ENCODE peak calls at places on chromosomes 11 and 22, in nine cellular contexts. H is mucosa of descending colon; P is neural progenitor cell; B is cardiac muscle cell; U is body of pancreas; N is Peyer's patch; Z is fibroblast of lung; F is SJSA1; X is CD8-positive, alpha-beta memory T cell. C is an unnamed sample.

GRCh38 chr11:117693344-117693743 is 103.7 kb downstream of the DSCAML1 start:
- DNase-seq in H (no peak), P (no peak), B (no peak), U (no peak), N (no peak), Z (no peak), F (no peak), X (no peak), C (no peak)

GRCh38 chr11:75891947-75892739 is 77.1 kb downstream of the UVRAG start:
- DNase-seq in H (no peak), P (no peak), B (no peak), U (no peak), N (no peak), Z (no peak), F (no peak), X (no peak), C (no peak)

GRCh38 chr11:61075891-61076290 is 26.4 kb upstream of the CD5 start:
- DNase-seq in H (no peak), P (peak; percentile 67), B (peak; percentile 77), U (peak; percentile 30), N (no peak), Z (peak; percentile 70), F (no peak), X (no peak), C (no peak)

GRCh38 chr11:59206635-59207034 is 6.1 kb downstream of the MPEG1 start:
- DNase-seq in H (no peak), P (peak; percentile 66), B (peak; percentile 50), U (peak; percentile 52), N (no peak), Z (no peak), F (no peak), X (no peak), C (no peak)

GRCh38 chr11:86608251-86608799 is 64.1 kb downstream of the ME3 start:
- DNase-seq in H (no peak), P (peak; percentile 66), B (peak; percentile 86), U (peak; percentile 72), N (peak; percentile 68), Z (peak; percentile 68), F (no peak), X (no peak), C (peak; percentile 55)

GRCh38 chr11:6658647-6659046 is 3.0 kb upstream of the DCHS1 start:
- DNase-seq in H (no peak), P (no peak), B (no peak), U (no peak), N (no peak), Z (no peak), F (no peak), X (no peak), C (no peak)

GRCh38 chr11:34601085-34601444 is 19.8 kb upstream of the EHF start:
- DNase-seq in H (no peak), P (no peak), B (peak; percentile 57), U (peak; percentile 31), N (no peak), Z (peak; percentile 26), F (no peak), X (no peak), C (no peak)

GRCh38 chr11:46658259-46658658 is 40.9 kb downstream of the ATG13 start:
- DNase-seq in H (no peak), P (no peak), B (peak; percentile 92), U (no peak), N (no peak), Z (peak; percentile 68), F (no peak), X (no peak), C (peak; percentile 62)

GRCh38 chr11:128734439-128735224 is 40.8 kb downstream of the FLI1 start:
- DNase-seq in H (peak; percentile 77), P (no peak), B (no peak), U (no peak), N (no peak), Z (no peak), F (no peak), X (no peak), C (peak; percentile 36)

GRCh38 chr11:117011541-117011908 is 86.7 kb downstream of the SIK3 start:
- DNase-seq in H (no peak), P (no peak), B (peak; percentile 82), U (no peak), N (no peak), Z (no peak), F (peak; percentile 65), X (no peak), C (no peak)

GRCh38 chr22:33227791-33228190 is 169.6 kb upstream of the SYN3 start:
- DNase-seq in H (no peak), P (no peak), B (no peak), U (no peak), N (no peak), Z (peak; percentile 18), F (no peak), X (no peak), C (no peak)

GRCh38 chr11:31940396-31941037 is 129.4 kb upstream of the PAX6 start:
- DNase-seq in H (no peak), P (no peak), B (peak; percentile 85), U (no peak), N (no peak), Z (peak; percentile 83), F (no peak), X (no peak), C (peak; percentile 62)

GRCh38 chr11:66628061-66628603 is 10.4 kb upstream of the RBM4 start:
- DNase-seq in H (no peak), P (no peak), B (no peak), U (no peak), N (no peak), Z (no peak), F (no peak), X (no peak), C (no peak)

GRCh38 chr22:48079505-48080295 is 1317.2 kb downstream of the TBC1D22A start:
- DNase-seq in H (no peak), P (no peak), B (no peak), U (no peak), N (no peak), Z (no peak), F (no peak), X (no peak), C (no peak)

GRCh38 chr11:57197762-57198161 is 16.0 kb downstream of the LRRC55 start:
- DNase-seq in H (no peak), P (no peak), B (no peak), U (no peak), N (no peak), Z (no peak), F (no peak), X (no peak), C (no peak)

GRCh38 chr11:57202282-57202681 is 20.5 kb downstream of the LRRC55 start:
- DNase-seq in H (no peak), P (no peak), B (no peak), U (no peak), N (no peak), Z (no peak), F (no peak), X (no peak), C (peak; percentile 54)

GRCh38 chr11:57200937-57201336 is 19.2 kb downstream of the LRRC55 start:
- DNase-seq in H (no peak), P (no peak), B (no peak), U (no peak), N (no peak), Z (no peak), F (no peak), X (no peak), C (peak; percentile 79)

GRCh38 chr11:57196556-57196955 is 14.8 kb downstream of the LRRC55 start:
- DNase-seq in H (no peak), P (no peak), B (no peak), U (no peak), N (no peak), Z (no peak), F (no peak), X (no peak), C (no peak)

GRCh38 chr11:57199330-57199729 is 17.6 kb downstream of the LRRC55 start:
- DNase-seq in H (no peak), P (no peak), B (no peak), U (no peak), N (no peak), Z (no peak), F (no peak), X (no peak), C (no peak)
- H3K4me1 ChIP-seq in H (no peaks in the 10 kb centered on the region), P (peaks cover 34% of the 10 kb centered on the region), B (no peaks in the 10 kb centered on the region), U (no peaks in the 10 kb centered on the region), N (no peaks in the 10 kb centered on the region), Z (no peaks in the 10 kb centered on the region), F (no peaks in the 10 kb centered on the region), X (no peaks in the 10 kb centered on the region), C (peaks cover 88% of the 10 kb centered on the region)

GRCh38 chr22:29787371-29787980 is 20.3 kb downstream of the UQCR10 start:
- DNase-seq in H (no peak), P (no peak), B (no peak), U (peak; percentile 56), N (no peak), Z (no peak), F (no peak), X (no peak), C (no peak)
- H3K36me3 ChIP-seq in H (no peaks in the 10 kb centered on the region), P (no peaks in the 10 kb centered on the region), B (peaks cover 7% of the 10 kb centered on the region), U (no peaks in the 10 kb centered on the region), N (peaks cover 43% of the 10 kb centered on the region), Z (peaks cover 25% of the 10 kb centered on the region), F (peaks cover 54% of the 10 kb centered on the region), X (peaks cover 26% of the 10 kb centered on the region), C (peaks cover 58% of the 10 kb centered on the region)

DNA sequence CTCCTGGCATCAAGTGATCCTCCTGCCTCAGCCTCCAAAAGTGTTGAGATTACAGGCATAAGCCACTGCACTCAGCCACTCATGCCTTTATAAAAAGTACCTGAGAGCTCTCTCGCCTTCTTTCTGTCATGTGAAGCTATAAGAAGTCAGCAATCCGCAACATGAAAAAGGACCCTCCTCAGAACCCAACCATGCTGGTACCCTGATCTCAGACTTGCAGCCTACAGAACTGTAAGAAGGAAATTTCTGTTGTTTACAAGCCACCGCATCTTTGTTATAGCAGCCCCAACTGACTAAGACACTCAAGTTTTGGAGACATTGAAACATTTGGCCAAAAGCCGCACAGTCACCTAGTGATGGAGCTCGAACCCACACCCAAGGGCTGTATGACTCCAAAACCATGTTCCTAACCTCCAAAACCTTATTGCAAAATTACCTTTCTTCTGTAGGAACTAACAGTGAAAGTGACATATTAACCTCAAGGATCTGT is 8.9 kb downstream of the PACSIN2 start:
- DNase-seq in H (no peak), P (no peak), B (no peak), U (no peak), N (no peak), Z (no peak), F (no peak), X (no peak), C (no peak)
- H3K4me1 ChIP-seq in H (peaks cover 68% of the 10 kb centered on the region), P (peaks cover 22% of the 10 kb centered on the region), B (peaks cover 29% of the 10 kb centered on the region), U (peaks cover 97% of the 10 kb centered on the region), N (peaks cover 7% of the 10 kb centered on the region), Z (peaks cover 26% of the 10 kb centered on the region), F (peaks cover 86% of the 10 kb centered on the region), X (peaks cover 15% of the 10 kb centered on the region), C (peaks cover 75% of the 10 kb centered on the region)

DNA sequence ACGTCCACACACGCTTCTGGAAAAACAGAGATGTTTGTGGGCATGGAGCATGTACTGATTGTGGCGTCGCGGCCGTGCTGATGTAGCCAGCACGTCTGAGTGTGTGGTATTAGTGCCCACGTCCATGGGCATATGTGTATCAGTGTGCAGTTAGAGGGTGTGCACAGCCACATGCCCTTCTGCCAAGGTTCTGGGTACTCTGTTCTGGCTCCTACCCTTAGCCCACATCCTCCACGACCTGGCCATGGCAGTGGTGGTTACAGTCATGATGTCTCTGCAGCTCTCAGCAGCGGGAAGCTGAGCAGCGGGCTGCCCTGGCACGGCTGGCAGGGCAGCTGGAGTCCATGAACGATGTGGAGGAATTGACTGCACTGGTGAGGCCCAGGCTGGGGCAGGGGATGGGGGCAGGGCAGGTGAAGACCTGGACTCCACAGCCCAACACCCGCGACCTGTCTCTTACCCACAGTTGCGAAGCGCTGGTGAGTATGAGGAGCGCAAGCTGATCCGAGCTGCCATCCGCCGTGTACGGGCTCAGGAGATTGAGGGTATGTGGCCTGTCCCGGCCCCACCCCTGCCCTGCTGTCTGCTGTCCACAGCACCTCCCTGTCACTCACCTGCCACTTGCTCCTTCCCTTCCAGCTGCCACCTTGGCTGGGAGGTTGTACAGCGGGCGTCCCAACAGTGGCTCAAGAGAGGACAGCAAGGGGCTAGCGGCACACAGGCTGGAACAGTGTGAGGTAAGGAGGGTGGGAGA is 7.3 kb downstream of the SMTN start:
- DNase-seq in H (no peak), P (no peak), B (no peak), U (no peak), N (peak; percentile 46), Z (no peak), F (peak; percentile 40), X (no peak), C (no peak)
- H3K36me3 ChIP-seq in H (no peaks in the 10 kb centered on the region), P (no peaks in the 10 kb centered on the region), B (no peaks in the 10 kb centered on the region), U (no peaks in the 10 kb centered on the region), N (peaks cover 57% of the 10 kb centered on the region), Z (peaks cover 68% of the 10 kb centered on the region), F (peaks cover 97% of the 10 kb centered on the region), X (no peaks in the 10 kb centered on the region), C (peaks cover 73% of the 10 kb centered on the region)